ENCODE peak calls at places on chromosomes 7 and 10, in eight cellular contexts. K is tibial artery, H is heart right ventricle, O is vagina, M is fibroblast of pulmonary artery, D is astrocyte of the spinal cord, U is LNCaP clone FGC, B is body of pancreas. C is an unnamed sample.
A peak's percentile ranks its signal among the peaks of the same experiment; 100 is the strongest.

GRCh38 chr10:51425431-51425830 is 274.0 kb downstream of the CSTF2T start:
- DNase-seq in O (no peak), H (peak; percentile 11), D (peak; percentile 53), B (no peak), K (no peak), U (no peak), M (peak; percentile 63), C (no peak)

GRCh38 chr7:2114052-2114451 is 118.7 kb downstream of the MAD1L1 start:
- DNase-seq in B (no peak), M (peak; percentile 69), U (no peak), D (peak; percentile 74), O (no peak), K (no peak), H (no peak), C (no peak)

GRCh38 chr10:21517983-21518628 is 7.4 kb downstream of the SKIDA1 start:
- DNase-seq in K (no peak), M (peak; percentile 49), B (no peak), O (no peak), U (no peak), H (no peak), D (peak; percentile 83), C (no peak)

GRCh38 chr10:61662794-61663259 is at the start of gene CABCOCO1:
- DNase-seq in U (no peak), H (peak; percentile 53), K (peak; percentile 79), B (peak; percentile 47), M (peak; percentile 59), D (peak; percentile 61), O (no peak), C (peak; percentile 58)

GRCh38 chr10:16965740-16966447 is 148.7 kb upstream of the RSU1 start:
- DNase-seq in O (no peak), U (no peak), B (peak; percentile 65), H (no peak), D (peak; percentile 99), M (peak; percentile 94), K (no peak), C (peak; percentile 99)

GRCh38 chr10:6431186-6431585 is 148.9 kb downstream of the PRKCQ start:
- DNase-seq in H (no peak), M (no peak), U (no peak), O (no peak), D (no peak), K (no peak), B (no peak), C (no peak)

GRCh38 chr10:93250010-93250409 is 176.3 kb downstream of the CYP26A1 start:
- DNase-seq in K (no peak), D (no peak), O (no peak), B (no peak), U (no peak), M (no peak), H (no peak), C (no peak)

GRCh38 chr10:29648114-29648982 is 13.6 kb upstream of the SVIL start:
- DNase-seq in B (no peak), H (no peak), K (no peak), U (no peak), D (peak; percentile 73), M (peak; percentile 38), O (no peak), C (no peak)

GRCh38 chr10:5522913-5523560 is 1.7 kb upstream of the CALML3 start:
- DNase-seq in O (no peak), B (no peak), D (no peak), K (peak; percentile 47), U (no peak), H (no peak), M (no peak), C (no peak)

GRCh38 chr10:110354322-110354766 is 49.6 kb upstream of the SMNDC1 start:
- DNase-seq in D (peak; percentile 87), U (peak; percentile 27), B (peak; percentile 83), H (peak; percentile 84), O (no peak), M (peak; percentile 85), K (peak; percentile 75), C (no peak)

GRCh38 chr10:124117879-124118278 is 24.5 kb upstream of the CHST15 start:
- DNase-seq in B (no peak), K (no peak), U (no peak), M (no peak), O (no peak), D (no peak), H (no peak), C (no peak)

GRCh38 chr7:90708841-90709317 is 112.8 kb downstream of the CDK14 start:
- DNase-seq in O (no peak), K (no peak), U (no peak), M (peak; percentile 33), B (peak; percentile 83), H (no peak), D (no peak), C (no peak)
- H3K4me3 ChIP-seq in O (no peak overlapping the region), K (no peak overlapping the region), U (no peak overlapping the region), M (no peak overlapping the region), B (no peak overlapping the region), H (no peak overlapping the region), D (no peak overlapping the region), C (no peak overlapping the region)

DNA sequence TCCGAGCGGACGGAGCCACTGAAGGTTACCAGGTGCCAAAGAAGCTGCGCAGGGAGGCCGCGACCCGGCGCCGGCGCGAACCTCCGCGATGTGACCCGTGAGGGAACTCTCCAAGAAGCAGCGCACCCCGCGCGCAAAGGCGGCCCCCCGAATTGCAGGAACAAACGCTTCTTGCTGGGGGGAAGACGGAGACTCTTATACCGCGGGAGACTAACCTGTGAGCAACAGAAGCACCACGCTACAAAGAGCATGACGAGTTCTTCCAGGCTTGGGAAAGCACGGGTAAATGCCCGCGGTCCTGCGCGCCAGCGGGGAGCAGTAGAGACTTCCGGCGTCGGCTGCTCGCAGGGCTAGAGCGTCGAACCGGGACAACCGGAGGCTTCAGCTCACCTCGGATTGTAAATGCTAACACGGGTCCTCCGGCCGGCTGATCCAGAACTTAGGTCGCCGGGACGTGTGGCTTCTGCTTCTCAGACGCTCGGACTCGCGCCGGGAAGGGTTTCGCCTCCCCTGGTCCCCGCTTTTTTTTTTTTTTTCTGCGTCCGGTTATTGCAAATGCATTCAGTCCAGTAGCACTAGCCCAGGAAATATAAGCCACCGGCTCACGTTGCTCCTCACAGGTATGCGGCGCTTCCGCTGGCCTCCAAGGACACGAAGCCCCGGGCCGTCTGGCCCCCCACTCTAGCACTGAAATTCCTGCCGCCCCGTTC is at the start of gene COA1:
- DNase-seq in D (peak; percentile 94), K (peak; percentile 90), M (peak; percentile 94), H (peak; percentile 89), U (peak; percentile 84), O (no peak), B (peak; percentile 88), C (peak; percentile 71)
- TF ChIP-seq CTCF in D (no peak), K (no peak), M (peak; percentile 12), H (peak; percentile 20), U (no peak), O (peak; percentile 12), B (peak; percentile 40), C (no peak)

GRCh38 chr7:5694221-5694754 is 87.2 kb downstream of the RNF216 start:
- DNase-seq in O (no peak), H (no peak), D (peak; percentile 94), K (no peak), M (peak; percentile 84), U (no peak), B (no peak), C (no peak)
- H3K4me3 ChIP-seq in O (peak overlapping the region; percentile 28), H (no peak overlapping the region), D (no peak overlapping the region), K (peak overlapping the region; percentile 47), M (no peak overlapping the region), U (no peak overlapping the region), B (no peak overlapping the region), C (no peak overlapping the region)

DNA sequence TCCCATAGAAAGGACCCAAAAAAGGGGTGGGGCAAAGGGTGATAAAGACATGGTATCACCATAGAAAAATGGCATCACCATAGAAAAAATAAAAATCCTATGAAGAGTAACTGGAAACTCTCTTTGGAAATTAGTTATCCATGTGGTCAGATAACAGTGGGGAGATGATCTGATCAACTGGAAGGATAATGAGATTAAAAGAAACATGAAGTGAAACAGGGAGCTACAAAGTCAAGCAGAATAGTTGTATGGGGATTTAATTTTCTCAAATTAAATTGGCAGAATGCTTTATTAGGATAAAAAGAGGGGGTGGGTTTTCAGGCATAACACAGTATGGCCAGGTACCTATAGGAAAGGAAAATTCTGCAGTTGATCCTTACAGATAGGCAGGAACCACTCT is 111.2 kb downstream of the WNT2 start:
- DNase-seq in U (no peak), K (no peak), O (no peak), D (no peak), B (no peak), H (no peak), M (no peak), C (no peak)
- TF ChIP-seq CTCF in U (no peak), K (no peak), O (no peak), D (no peak), B (no peak), H (no peak), M (no peak), C (no peak)

GRCh38 chr7:7642081-7642480 is 1.5 kb downstream of the UMAD1 start:
- DNase-seq in H (no peak), B (peak; percentile 61), U (peak; percentile 49), M (no peak), D (no peak), O (no peak), K (no peak), C (no peak)
- H3K4me3 ChIP-seq in H (peak overlapping the region; percentile 94), B (no peak overlapping the region), U (peak overlapping the region; percentile 71), M (no peak overlapping the region), D (no peak overlapping the region), O (no peak overlapping the region), K (no peak overlapping the region), C (no peak overlapping the region)

GRCh38 chr10:112526906-112527305 is 79.9 kb downstream of the VTI1A start:
- DNase-seq in D (no peak), M (no peak), H (no peak), U (no peak), O (no peak), B (no peak), K (no peak), C (no peak)
- TF ChIP-seq CTCF in D (peak; percentile 25), M (no peak), H (no peak), U (no peak), O (no peak), B (no peak), K (no peak), C (peak; percentile 37)

DNA sequence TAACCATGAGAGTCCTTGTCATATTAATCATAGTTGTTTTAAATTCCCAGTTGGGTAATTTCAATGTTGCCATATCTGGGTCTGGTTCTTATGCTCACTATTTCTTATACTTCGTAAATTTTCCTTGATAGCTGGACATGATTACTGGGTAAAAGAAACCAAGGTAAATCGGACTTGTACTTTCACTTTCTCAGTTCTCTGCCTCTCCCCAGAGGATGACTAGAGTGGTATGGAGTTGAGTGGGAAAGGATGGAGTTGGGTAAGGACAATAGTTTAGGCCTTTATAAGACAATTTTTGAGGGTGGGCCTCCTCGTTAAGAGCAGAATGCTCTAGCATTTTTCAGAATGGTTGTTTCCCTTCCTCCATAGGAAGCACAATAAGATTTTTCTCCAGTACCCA is 106.1 kb downstream of the CRPPA start:
- DNase-seq in K (no peak), U (no peak), M (no peak), B (no peak), H (no peak), D (no peak), O (no peak), C (no peak)
- H3K4me3 ChIP-seq in K (no peak overlapping the region), U (no peak overlapping the region), M (no peak overlapping the region), B (no peak overlapping the region), H (no peak overlapping the region), D (no peak overlapping the region), O (no peak overlapping the region), C (no peak overlapping the region)